ENCODE peak calls at places on chromosomes 2 and 18, in nine cellular contexts. One of them, this sample, is unnamed.

GRCh38 chr18:58781627-58782194 is 83.0 kb upstream of the ZNF532 start:
- DNase-seq in NB4: peak
- DNase-seq in epithelial cell of esophagus: peak
- DNase-seq in astrocyte: peak
- DNase-seq in heart left ventricle: peak
- DNase-seq in Calu3: peak
- DNase-seq in DND-41: peak
- DNase-seq in fibroblast of lung: peak
- DNase-seq in ovary: peak
- DNase-seq in this sample: peak

GRCh38 chr18:24273596-24273995 is 124.0 kb downstream of the OSBPL1A start:
- DNase-seq in Calu3: peak
- DNase-seq in epithelial cell of esophagus: peak
- DNase-seq in ovary: no peak
- DNase-seq in NB4: peak
- DNase-seq in DND-41: no peak
- DNase-seq in fibroblast of lung: no peak
- DNase-seq in heart left ventricle: no peak
- DNase-seq in astrocyte: no peak
- DNase-seq in this sample: no peak

GRCh38 chr2:98308532-98308931 is 37.7 kb upstream of the CNGA3 start:
- DNase-seq in NB4: no peak
- DNase-seq in Calu3: no peak
- DNase-seq in epithelial cell of esophagus: no peak
- DNase-seq in fibroblast of lung: no peak
- DNase-seq in heart left ventricle: no peak
- DNase-seq in ovary: no peak
- DNase-seq in astrocyte: no peak
- DNase-seq in DND-41: no peak
- DNase-seq in this sample: no peak

GRCh38 chr2:208352644-208353567 is 53.7 kb upstream of the PTH2R start:
- DNase-seq in heart left ventricle: no peak
- DNase-seq in ovary: no peak
- DNase-seq in astrocyte: no peak
- DNase-seq in DND-41: no peak
- DNase-seq in NB4: no peak
- DNase-seq in epithelial cell of esophagus: no peak
- DNase-seq in Calu3: no peak
- DNase-seq in fibroblast of lung: no peak
- DNase-seq in this sample: no peak

GRCh38 chr2:20304411-20304810 is 46.2 kb downstream of the PUM2 start:
- DNase-seq in astrocyte: peak
- DNase-seq in DND-41: no peak
- DNase-seq in NB4: no peak
- DNase-seq in Calu3: no peak
- DNase-seq in epithelial cell of esophagus: peak
- DNase-seq in ovary: no peak
- DNase-seq in fibroblast of lung: peak
- DNase-seq in heart left ventricle: no peak
- DNase-seq in this sample: peak

GRCh38 chr18:46289458-46289857 is 185.3 kb downstream of the HAUS1 start:
- DNase-seq in DND-41: no peak
- DNase-seq in epithelial cell of esophagus: no peak
- DNase-seq in ovary: no peak
- DNase-seq in Calu3: no peak
- DNase-seq in astrocyte: no peak
- DNase-seq in heart left ventricle: no peak
- DNase-seq in NB4: no peak
- DNase-seq in fibroblast of lung: no peak
- DNase-seq in this sample: no peak

GRCh38 chr2:8796878-8797550 is 40.4 kb downstream of the KIDINS220 start:
- DNase-seq in epithelial cell of esophagus: no peak
- DNase-seq in heart left ventricle: no peak
- DNase-seq in astrocyte: no peak
- DNase-seq in Calu3: no peak
- DNase-seq in NB4: no peak
- DNase-seq in fibroblast of lung: no peak
- DNase-seq in DND-41: no peak
- DNase-seq in ovary: no peak
- DNase-seq in this sample: no peak

GRCh38 chr2:108351889-108352288 is 25.9 kb upstream of the SULT1C4 start:
- DNase-seq in ovary: no peak
- DNase-seq in epithelial cell of esophagus: no peak
- DNase-seq in NB4: no peak
- DNase-seq in DND-41: no peak
- DNase-seq in fibroblast of lung: peak
- DNase-seq in astrocyte: no peak
- DNase-seq in Calu3: no peak
- DNase-seq in heart left ventricle: no peak
- DNase-seq in this sample: no peak

GRCh38 chr2:207230261-207231105 is 64.7 kb upstream of the KLF7 start:
- DNase-seq in astrocyte: no peak
- DNase-seq in Calu3: no peak
- DNase-seq in ovary: no peak
- DNase-seq in heart left ventricle: no peak
- DNase-seq in epithelial cell of esophagus: peak
- DNase-seq in NB4: peak
- DNase-seq in DND-41: no peak
- DNase-seq in fibroblast of lung: no peak
- DNase-seq in this sample: no peak

GRCh38 chr2:182680838-182681237 is 35.2 kb upstream of the DNAJC10 start:
- DNase-seq in heart left ventricle: no peak
- DNase-seq in ovary: no peak
- DNase-seq in DND-41: no peak
- DNase-seq in fibroblast of lung: no peak
- DNase-seq in epithelial cell of esophagus: no peak
- DNase-seq in NB4: no peak
- DNase-seq in astrocyte: no peak
- DNase-seq in Calu3: no peak
- DNase-seq in this sample: no peak

GRCh38 chr2:145736901-145737300 is 1217.0 kb upstream of the ZEB2 start:
- DNase-seq in Calu3: no peak
- DNase-seq in DND-41: no peak
- DNase-seq in astrocyte: peak
- DNase-seq in fibroblast of lung: peak
- DNase-seq in ovary: no peak
- DNase-seq in NB4: no peak
- DNase-seq in epithelial cell of esophagus: no peak
- DNase-seq in heart left ventricle: no peak
- DNase-seq in this sample: no peak

GRCh38 chr2:64745562-64745961 is 91.8 kb upstream of the SERTAD2 start:
- DNase-seq in ovary: no peak
- DNase-seq in astrocyte: no peak
- DNase-seq in heart left ventricle: no peak
- DNase-seq in fibroblast of lung: no peak
- DNase-seq in NB4: peak
- DNase-seq in DND-41: no peak
- DNase-seq in epithelial cell of esophagus: no peak
- DNase-seq in Calu3: no peak
- DNase-seq in this sample: no peak

GRCh38 chr2:157375384-157375783 is 49.8 kb upstream of the ERMN start:
- DNase-seq in heart left ventricle: no peak
- DNase-seq in epithelial cell of esophagus: no peak
- DNase-seq in astrocyte: no peak
- DNase-seq in Calu3: no peak
- DNase-seq in DND-41: no peak
- DNase-seq in NB4: no peak
- DNase-seq in fibroblast of lung: no peak
- DNase-seq in ovary: no peak
- DNase-seq in this sample: no peak

GRCh38 chr2:63767307-63767706 is 74.4 kb upstream of the UGP2 start:
- DNase-seq in DND-41: no peak
- DNase-seq in epithelial cell of esophagus: no peak
- DNase-seq in fibroblast of lung: no peak
- DNase-seq in Calu3: no peak
- DNase-seq in astrocyte: no peak
- DNase-seq in ovary: no peak
- DNase-seq in heart left ventricle: no peak
- DNase-seq in NB4: no peak
- DNase-seq in this sample: no peak

GRCh38 chr2:232522014-232522854 is 2.0 kb downstream of the PRSS56 start:
- DNase-seq in fibroblast of lung: no peak
- DNase-seq in NB4: peak
- DNase-seq in DND-41: peak
- DNase-seq in astrocyte: no peak
- DNase-seq in epithelial cell of esophagus: peak
- DNase-seq in Calu3: peak
- DNase-seq in heart left ventricle: peak
- DNase-seq in ovary: peak
- DNase-seq in this sample: no peak

GRCh38 chr2:233437439-233437955 is 83.2 kb downstream of the DGKD start:
- DNase-seq in NB4: no peak
- DNase-seq in epithelial cell of esophagus: no peak
- DNase-seq in heart left ventricle: no peak
- DNase-seq in astrocyte: no peak
- DNase-seq in DND-41: no peak
- DNase-seq in ovary: no peak
- DNase-seq in Calu3: no peak
- DNase-seq in fibroblast of lung: no peak
- DNase-seq in this sample: no peak

DNA sequence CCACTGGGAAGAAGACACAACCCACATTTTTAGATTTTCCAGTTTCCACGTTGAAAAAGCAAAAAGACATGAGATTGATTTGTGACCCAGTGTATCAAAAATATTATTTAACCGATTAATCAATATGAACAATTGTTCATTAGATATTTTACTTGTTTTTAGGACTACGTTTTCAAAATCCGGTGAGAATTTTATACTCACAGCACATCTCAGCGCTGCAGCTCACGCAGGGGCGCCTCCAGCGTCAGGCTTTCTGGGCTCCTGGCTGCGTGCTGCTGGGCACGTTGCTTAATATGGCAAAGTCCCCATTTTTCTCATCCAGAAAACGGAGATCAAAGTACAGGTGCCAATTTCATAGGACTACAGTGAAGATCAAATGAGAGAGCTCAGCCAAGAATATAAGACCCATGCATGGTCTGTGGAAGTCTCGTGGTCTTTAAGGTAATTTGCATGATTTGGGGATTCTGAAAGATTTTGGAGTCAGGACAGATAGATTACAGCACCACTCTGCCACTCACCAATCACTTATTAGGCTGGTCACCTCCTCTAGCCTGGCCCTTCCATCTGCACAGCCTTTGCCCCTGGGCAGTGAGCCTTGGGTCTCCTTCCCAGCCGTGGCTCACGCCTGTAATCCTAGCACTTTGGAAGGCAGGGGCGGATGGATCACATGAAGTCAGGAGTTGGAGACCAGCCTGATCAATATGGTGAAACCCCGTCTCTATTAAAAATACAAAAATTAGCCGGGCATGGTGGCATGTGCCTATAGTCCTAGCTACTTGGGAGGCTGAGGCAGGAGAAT is 36.2 kb downstream of the PTPN18 start:
- DNase-seq in DND-41: no peak
- DNase-seq in ovary: no peak
- DNase-seq in NB4: no peak
- DNase-seq in epithelial cell of esophagus: no peak
- DNase-seq in heart left ventricle: no peak
- DNase-seq in astrocyte: no peak
- DNase-seq in Calu3: no peak
- DNase-seq in fibroblast of lung: peak
- DNase-seq in this sample: no peak
- TF ChIP-seq CTCF in DND-41: no peak
- TF ChIP-seq CTCF in ovary: no peak
- TF ChIP-seq CTCF in NB4: no peak
- TF ChIP-seq CTCF in epithelial cell of esophagus: no peak
- TF ChIP-seq CTCF in heart left ventricle: no peak
- TF ChIP-seq CTCF in astrocyte: no peak
- TF ChIP-seq CTCF in Calu3: no peak
- TF ChIP-seq CTCF in fibroblast of lung: peak
- TF ChIP-seq CTCF in this sample: no peak

GRCh38 chr2:235135990-235136561 is 184.3 kb downstream of the SH3BP4 start:
- DNase-seq in DND-41: peak
- DNase-seq in Calu3: peak
- DNase-seq in heart left ventricle: peak
- DNase-seq in astrocyte: peak
- DNase-seq in epithelial cell of esophagus: peak
- DNase-seq in NB4: peak
- DNase-seq in ovary: peak
- DNase-seq in fibroblast of lung: peak
- DNase-seq in this sample: peak
- TF ChIP-seq CTCF in DND-41: peak
- TF ChIP-seq CTCF in Calu3: peak
- TF ChIP-seq CTCF in heart left ventricle: peak
- TF ChIP-seq CTCF in astrocyte: peak
- TF ChIP-seq CTCF in epithelial cell of esophagus: peak
- TF ChIP-seq CTCF in NB4: peak
- TF ChIP-seq CTCF in ovary: peak
- TF ChIP-seq CTCF in fibroblast of lung: peak
- TF ChIP-seq CTCF in this sample: peak

GRCh38 chr2:218230882-218231281 is 13.9 kb downstream of the ARPC2 start:
- DNase-seq in fibroblast of lung: peak
- DNase-seq in DND-41: no peak
- DNase-seq in NB4: peak
- DNase-seq in epithelial cell of esophagus: peak
- DNase-seq in Calu3: peak
- DNase-seq in ovary: no peak
- DNase-seq in heart left ventricle: no peak
- DNase-seq in astrocyte: peak
- DNase-seq in this sample: peak
- TF ChIP-seq CTCF in fibroblast of lung: peak
- TF ChIP-seq CTCF in DND-41: peak
- TF ChIP-seq CTCF in NB4: peak
- TF ChIP-seq CTCF in epithelial cell of esophagus: peak
- TF ChIP-seq CTCF in Calu3: peak
- TF ChIP-seq CTCF in ovary: no peak
- TF ChIP-seq CTCF in heart left ventricle: no peak
- TF ChIP-seq CTCF in astrocyte: no peak
- TF ChIP-seq CTCF in this sample: peak

GRCh38 chr2:28956890-28957289 is 24.2 kb upstream of the TOGARAM2 start:
- DNase-seq in Calu3: no peak
- DNase-seq in epithelial cell of esophagus: no peak
- DNase-seq in astrocyte: no peak
- DNase-seq in DND-41: no peak
- DNase-seq in heart left ventricle: no peak
- DNase-seq in fibroblast of lung: no peak
- DNase-seq in ovary: no peak
- DNase-seq in NB4: no peak
- DNase-seq in this sample: peak

GRCh38 chr2:28952806-28953190 is 28.3 kb upstream of the TOGARAM2 start:
- DNase-seq in NB4: peak
- DNase-seq in heart left ventricle: no peak
- DNase-seq in ovary: no peak
- DNase-seq in Calu3: peak
- DNase-seq in fibroblast of lung: no peak
- DNase-seq in DND-41: no peak
- DNase-seq in epithelial cell of esophagus: no peak
- DNase-seq in astrocyte: no peak
- DNase-seq in this sample: no peak

GRCh38 chr2:28955492-28955891 is 25.6 kb upstream of the TOGARAM2 start:
- DNase-seq in DND-41: no peak
- DNase-seq in NB4: no peak
- DNase-seq in ovary: no peak
- DNase-seq in epithelial cell of esophagus: no peak
- DNase-seq in heart left ventricle: no peak
- DNase-seq in fibroblast of lung: no peak
- DNase-seq in Calu3: no peak
- DNase-seq in astrocyte: no peak
- DNase-seq in this sample: no peak

GRCh38 chr2:28958689-28959088 is 22.4 kb upstream of the TOGARAM2 start:
- DNase-seq in fibroblast of lung: peak
- DNase-seq in astrocyte: peak
- DNase-seq in Calu3: peak
- DNase-seq in DND-41: peak
- DNase-seq in heart left ventricle: peak
- DNase-seq in ovary: peak
- DNase-seq in NB4: peak
- DNase-seq in epithelial cell of esophagus: peak
- DNase-seq in this sample: peak

GRCh38 chr2:28956415-28956826 is 24.7 kb upstream of the TOGARAM2 start:
- DNase-seq in DND-41: no peak
- DNase-seq in fibroblast of lung: peak
- DNase-seq in Calu3: no peak
- DNase-seq in epithelial cell of esophagus: no peak
- DNase-seq in NB4: peak
- DNase-seq in heart left ventricle: no peak
- DNase-seq in astrocyte: peak
- DNase-seq in ovary: no peak
- DNase-seq in this sample: no peak
- TF ChIP-seq CTCF in DND-41: no peak
- TF ChIP-seq CTCF in fibroblast of lung: peak
- TF ChIP-seq CTCF in Calu3: no peak
- TF ChIP-seq CTCF in epithelial cell of esophagus: peak
- TF ChIP-seq CTCF in NB4: no peak
- TF ChIP-seq CTCF in heart left ventricle: no peak
- TF ChIP-seq CTCF in astrocyte: peak
- TF ChIP-seq CTCF in ovary: no peak
- TF ChIP-seq CTCF in this sample: no peak

This sample was measured in HFFc6.